ENCODE peak calls at places on chromosome 20, in nine cellular contexts. F, U, Y, T, J, O, R, Q and M are unnamed samples.

GRCh38 chr20:19909696-19910095 is 107.5 kb upstream of the NAA20 start:
- DNase-seq in F (no peak), U (no peak), Y (no peak), T (no peak), J (peak), O (no peak), R (no peak), Q (no peak), M (no peak)

GRCh38 chr20:3420211-3420707 is 12.8 kb upstream of the DNAAF9 start:
- DNase-seq in F (no peak), U (no peak), Y (peak), T (no peak), J (peak), O (no peak), R (no peak), Q (no peak), M (peak)

GRCh38 chr20:59673288-59673997 is 69.1 kb downstream of the PHACTR3 start:
- DNase-seq in F (no peak), U (no peak), Y (no peak), T (no peak), J (no peak), O (no peak), R (no peak), Q (no peak), M (no peak)

GRCh38 chr20:32697608-32698007 is 23.9 kb upstream of the C20orf203 start:
- DNase-seq in F (no peak), U (no peak), Y (no peak), T (no peak), J (no peak), O (no peak), R (no peak), Q (no peak), M (no peak)

GRCh38 chr20:15759546-15760216 is 813.6 kb downstream of the KIF16B start:
- DNase-seq in F (no peak), U (peak), Y (no peak), T (no peak), J (peak), O (no peak), R (no peak), Q (no peak), M (peak)

GRCh38 chr20:47985092-47985850 is 200.0 kb upstream of the SULF2 start:
- DNase-seq in F (peak), U (peak), Y (peak), T (peak), J (peak), O (peak), R (no peak), Q (no peak), M (peak)

GRCh38 chr20:38308047-38308438 is 4.1 kb downstream of the BPI start:
- DNase-seq in F (no peak), U (no peak), Y (no peak), T (peak), J (no peak), O (no peak), R (no peak), Q (no peak), M (no peak)

GRCh38 chr20:45892049-45892816 is 1.1 kb downstream of the CTSA start:
- DNase-seq in F (peak), U (peak), Y (peak), T (peak), J (peak), O (no peak), R (no peak), Q (no peak), M (peak)

GRCh38 chr20:40562031-40562430 is 127.0 kb downstream of the MAFB start:
- DNase-seq in F (no peak), U (peak), Y (peak), T (no peak), J (peak), O (peak), R (no peak), Q (no peak), M (peak)

GRCh38 chr20:50380697-50381040 is 129.5 kb upstream of the PTPN1 start:
- DNase-seq in F (no peak), U (peak), Y (no peak), T (peak), J (peak), O (no peak), R (no peak), Q (no peak), M (peak)

GRCh38 chr20:40689100-40689942 is at the start of gene MAFB:
- DNase-seq in F (peak), U (peak), Y (peak), T (peak), J (peak), O (peak), R (no peak), Q (peak), M (peak)

GRCh38 chr20:33311989-33312388 is 29.0 kb downstream of the BPIFB1 start:
- DNase-seq in F (no peak), U (no peak), Y (no peak), T (no peak), J (no peak), O (no peak), R (no peak), Q (no peak), M (no peak)

GRCh38 chr20:23340524-23340923 is 10.1 kb upstream of the NXT1 start:
- DNase-seq in F (peak), U (peak), Y (peak), T (peak), J (peak), O (peak), R (peak), Q (no peak), M (peak)

GRCh38 chr20:51512645-51513044 is 29.9 kb downstream of the NFATC2 start:
- DNase-seq in F (no peak), U (no peak), Y (peak), T (no peak), J (no peak), O (no peak), R (no peak), Q (no peak), M (no peak)

GRCh38 chr20:47970282-47970903 is 185.1 kb upstream of the SULF2 start:
- DNase-seq in F (no peak), U (peak), Y (no peak), T (no peak), J (peak), O (no peak), R (no peak), Q (no peak), M (peak)

GRCh38 chr20:44856847-44857448 is 28.6 kb upstream of the YWHAB start:
- DNase-seq in F (no peak), U (no peak), Y (peak), T (no peak), J (no peak), O (no peak), R (no peak), Q (no peak), M (peak)

GRCh38 chr20:50320910-50321796 is 130.5 kb downstream of the CEBPB start:
- DNase-seq in F (peak), U (peak), Y (peak), T (peak), J (peak), O (peak), R (peak), Q (peak), M (peak)

GRCh38 chr20:3046677-3047462 is 1.0 kb downstream of the MRPS26 start:
- DNase-seq in F (no peak), U (no peak), Y (peak), T (peak), J (no peak), O (peak), R (peak), Q (no peak), M (peak)

GRCh38 chr20:49610701-49611538 is 43.0 kb upstream of the PTGIS start:
- DNase-seq in F (peak), U (peak), Y (peak), T (peak), J (peak), O (no peak), R (peak), Q (peak), M (peak)

GRCh38 chr20:46213946-46214830 is 94.1 kb downstream of the CDH22 start:
- DNase-seq in F (no peak), U (peak), Y (no peak), T (no peak), J (no peak), O (no peak), R (no peak), Q (no peak), M (no peak)

GRCh38 chr20:48656661-48657211 is 171.1 kb downstream of the PREX1 start:
- DNase-seq in F (peak), U (no peak), Y (peak), T (peak), J (peak), O (no peak), R (peak), Q (no peak), M (peak)

GRCh38 chr20:46031701-46032254 is 2.8 kb downstream of the SLC12A5 start:
- DNase-seq in F (peak), U (no peak), Y (no peak), T (peak), J (peak), O (no peak), R (no peak), Q (no peak), M (peak)

GRCh38 chr20:50491926-50492634 is 18.1 kb upstream of the PTPN1 start:
- DNase-seq in F (no peak), U (no peak), Y (no peak), T (no peak), J (peak), O (peak), R (no peak), Q (no peak), M (no peak)

GRCh38 chr20:3966571-3966970 is 48.8 kb downstream of the RNF24 start:
- DNase-seq in F (no peak), U (no peak), Y (no peak), T (no peak), J (no peak), O (no peak), R (no peak), Q (no peak), M (no peak)

GRCh38 chr20:48489046-48489463 is 338.7 kb downstream of the PREX1 start:
- DNase-seq in F (no peak), U (no peak), Y (no peak), T (no peak), J (no peak), O (no peak), R (no peak), Q (no peak), M (no peak)

GRCh38 chr20:34527016-34527415 is 10.8 kb downstream of the DYNLRB1 start:
- DNase-seq in F (no peak), U (no peak), Y (no peak), T (no peak), J (no peak), O (no peak), R (no peak), Q (no peak), M (no peak)

GRCh38 chr20:33009214-33010132 is 2.0 kb downstream of the BPIFB2 start:
- DNase-seq in F (no peak), U (no peak), Y (no peak), T (no peak), J (no peak), O (no peak), R (no peak), Q (no peak), M (no peak)

GRCh38 chr20:11912013-11912663 is 5.6 kb upstream of the BTBD3 start:
- DNase-seq in F (peak), U (peak), Y (no peak), T (peak), J (peak), O (no peak), R (no peak), Q (no peak), M (peak)

GRCh38 chr20:3910868-3911267 is 21.7 kb downstream of the PANK2 start:
- DNase-seq in F (no peak), U (no peak), Y (no peak), T (no peak), J (no peak), O (no peak), R (no peak), Q (no peak), M (no peak)

GRCh38 chr20:10982692-10983091 is 308.9 kb upstream of the JAG1 start:
- DNase-seq in F (no peak), U (peak), Y (no peak), T (no peak), J (peak), O (peak), R (no peak), Q (peak), M (peak)

GRCh38 chr20:10131612-10132345 is 86.9 kb upstream of the SNAP25 start:
- DNase-seq in F (peak), U (peak), Y (no peak), T (peak), J (peak), O (peak), R (no peak), Q (peak), M (peak)

GRCh38 chr20:10074513-10074912 is 39.7 kb downstream of the ANKEF1 start:
- DNase-seq in F (no peak), U (peak), Y (peak), T (no peak), J (peak), O (peak), R (peak), Q (no peak), M (peak)

GRCh38 chr20:34452281-34452982 is 63.8 kb upstream of the DYNLRB1 start:
- DNase-seq in F (no peak), U (no peak), Y (no peak), T (no peak), J (peak), O (no peak), R (no peak), Q (no peak), M (no peak)

GRCh38 chr20:33640287-33640686 is 21.8 kb upstream of the C20orf144 start:
- DNase-seq in F (no peak), U (no peak), Y (no peak), T (no peak), J (no peak), O (no peak), R (no peak), Q (no peak), M (no peak)

GRCh38 chr20:56513807-56514150 is 10.8 kb upstream of the FAM209A start:
- DNase-seq in F (no peak), U (no peak), Y (no peak), T (no peak), J (no peak), O (no peak), R (no peak), Q (no peak), M (no peak)
- H3K27ac ChIP-seq in F (no peak), U (no peak), Y (no peak), T (no peak), J (no peak), O (no peak), R (no peak), Q (no peak), M (no peak)

GRCh38 chr20:54290636-54291035 is 82.7 kb downstream of the PFDN4 start:
- DNase-seq in F (no peak), U (no peak), Y (no peak), T (no peak), J (no peak), O (no peak), R (no peak), Q (no peak), M (no peak)

DNA sequence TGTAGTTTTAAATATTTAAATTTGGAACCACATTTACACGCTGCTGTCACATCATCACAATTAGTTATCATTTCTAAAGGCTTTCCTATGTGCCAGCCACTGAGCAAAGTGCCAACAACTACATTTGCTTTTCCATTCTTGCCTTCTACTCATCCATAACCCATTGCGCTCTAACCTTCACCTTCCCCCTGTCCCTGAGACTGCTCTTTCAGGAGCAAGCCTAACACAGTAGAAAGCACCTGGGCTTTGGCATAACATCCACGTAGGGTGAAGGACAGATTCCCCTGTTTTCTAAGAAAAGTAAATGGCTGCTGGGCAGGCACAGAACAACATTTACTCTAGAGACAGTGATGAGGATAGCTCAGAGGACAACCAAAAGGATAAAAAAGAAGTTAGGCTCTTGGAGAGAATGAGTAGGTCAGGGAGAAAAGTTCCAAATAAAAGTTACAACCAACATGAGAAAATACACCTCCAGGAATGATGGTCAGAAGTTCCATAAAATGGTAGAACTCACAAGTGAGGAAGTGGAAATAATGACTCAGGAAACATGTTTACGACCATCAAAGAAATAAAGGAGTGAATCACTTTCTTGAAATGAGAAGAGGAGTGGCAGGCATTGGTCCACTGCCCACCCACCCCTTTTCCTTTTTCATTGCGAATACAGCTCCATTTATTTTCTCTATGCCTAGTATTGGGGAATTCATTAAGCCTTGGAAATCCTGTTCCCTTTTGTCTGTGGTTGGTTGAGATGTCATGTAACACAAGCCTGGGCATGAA is 77.2 kb downstream of the PFDN4 start:
- DNase-seq in F (no peak), U (no peak), Y (no peak), T (no peak), J (peak), O (peak), R (peak), Q (no peak), M (peak)
- H2AFZ ChIP-seq in F (no peak), U (no peak), Y (no peak), T (no peak), J (no peak), O (no peak), R (peak), Q (no peak), M (no peak)

GRCh38 chr20:63830821-63831593 is at the start of gene ZBTB46:
- DNase-seq in F (peak), U (peak), Y (peak), T (peak), J (peak), O (no peak), R (no peak), Q (no peak), M (peak)

GRCh38 chr20:63829598-63829942 is 1.5 kb downstream of the ZBTB46 start:
- DNase-seq in F (no peak), U (no peak), Y (no peak), T (no peak), J (no peak), O (no peak), R (no peak), Q (no peak), M (no peak)

GRCh38 chr20:63828951-63829350 is 2.1 kb downstream of the ZBTB46 start:
- DNase-seq in F (no peak), U (no peak), Y (no peak), T (no peak), J (no peak), O (no peak), R (no peak), Q (no peak), M (no peak)

GRCh38 chr20:63828545-63828944 is 2.5 kb downstream of the ZBTB46 start:
- DNase-seq in F (no peak), U (no peak), Y (no peak), T (no peak), J (no peak), O (no peak), R (no peak), Q (no peak), M (no peak)

DNA sequence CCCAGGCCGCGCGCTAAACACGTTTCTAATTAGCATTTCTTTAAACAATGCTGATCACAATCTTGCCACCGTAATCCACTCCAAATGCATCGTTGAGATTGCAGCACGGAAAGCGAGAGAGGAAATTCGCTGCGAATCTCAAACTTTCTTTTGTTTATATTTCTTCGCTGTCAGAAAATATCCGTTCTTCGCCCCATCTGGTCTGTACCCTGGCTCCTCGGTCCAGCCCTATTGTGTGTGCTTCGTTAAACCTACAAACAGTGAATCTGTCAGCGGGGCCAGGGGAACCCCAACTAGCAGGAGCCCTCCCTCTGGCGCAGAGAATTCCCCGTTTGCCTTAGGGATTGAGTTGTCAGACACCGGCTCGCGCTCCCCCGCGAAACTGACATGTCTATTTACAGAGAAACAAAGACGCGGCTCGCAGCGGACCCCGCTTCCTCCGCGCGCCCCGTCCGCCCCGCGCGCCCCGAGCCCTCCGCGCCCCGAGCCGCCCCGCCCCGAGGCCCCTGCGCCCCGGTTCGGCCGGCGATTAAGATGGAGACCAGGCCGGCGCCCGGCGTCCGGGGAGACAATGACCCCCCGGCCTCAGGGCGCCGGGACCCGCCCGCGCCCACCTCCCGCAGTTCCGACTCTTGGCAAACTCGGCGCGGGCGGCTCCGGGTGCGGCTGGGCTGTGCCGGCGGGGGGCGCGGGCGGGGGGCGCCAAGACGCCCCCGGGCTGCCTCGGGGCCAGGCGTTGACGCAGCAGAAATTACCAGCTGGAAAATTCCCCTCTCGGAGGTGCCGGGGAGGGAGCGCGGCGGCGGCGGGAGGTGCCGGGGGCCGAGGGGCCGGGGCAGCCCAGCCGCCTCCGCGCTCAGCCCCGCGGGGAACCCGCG is 882 bp downstream of the ZBTB46 start:
- DNase-seq in F (peak), U (peak), Y (no peak), T (peak), J (peak), O (no peak), R (no peak), Q (no peak), M (no peak)
- TF ChIP-seq EZH2 in F (peak), U (peak), Y (peak), T (peak), J (peak), O (peak), R (no peak), Q (peak), M (no peak)

GRCh38 chr20:368915-369314 is 11.6 kb upstream of the TRIB3 start:
- DNase-seq in F (no peak), U (no peak), Y (no peak), T (no peak), J (no peak), O (no peak), R (no peak), Q (no peak), M (no peak)

GRCh38 chr20:367486-367887 is 13.1 kb upstream of the TRIB3 start:
- DNase-seq in F (no peak), U (no peak), Y (no peak), T (no peak), J (no peak), O (no peak), R (no peak), Q (no peak), M (no peak)

GRCh38 chr20:364905-365794 is 15.4 kb upstream of the TRIB3 start:
- DNase-seq in F (no peak), U (no peak), Y (peak), T (peak), J (peak), O (no peak), R (peak), Q (no peak), M (peak)

GRCh38 chr20:366042-366718 is 14.4 kb upstream of the TRIB3 start:
- DNase-seq in F (no peak), U (no peak), Y (no peak), T (no peak), J (no peak), O (no peak), R (no peak), Q (no peak), M (peak)

DNA sequence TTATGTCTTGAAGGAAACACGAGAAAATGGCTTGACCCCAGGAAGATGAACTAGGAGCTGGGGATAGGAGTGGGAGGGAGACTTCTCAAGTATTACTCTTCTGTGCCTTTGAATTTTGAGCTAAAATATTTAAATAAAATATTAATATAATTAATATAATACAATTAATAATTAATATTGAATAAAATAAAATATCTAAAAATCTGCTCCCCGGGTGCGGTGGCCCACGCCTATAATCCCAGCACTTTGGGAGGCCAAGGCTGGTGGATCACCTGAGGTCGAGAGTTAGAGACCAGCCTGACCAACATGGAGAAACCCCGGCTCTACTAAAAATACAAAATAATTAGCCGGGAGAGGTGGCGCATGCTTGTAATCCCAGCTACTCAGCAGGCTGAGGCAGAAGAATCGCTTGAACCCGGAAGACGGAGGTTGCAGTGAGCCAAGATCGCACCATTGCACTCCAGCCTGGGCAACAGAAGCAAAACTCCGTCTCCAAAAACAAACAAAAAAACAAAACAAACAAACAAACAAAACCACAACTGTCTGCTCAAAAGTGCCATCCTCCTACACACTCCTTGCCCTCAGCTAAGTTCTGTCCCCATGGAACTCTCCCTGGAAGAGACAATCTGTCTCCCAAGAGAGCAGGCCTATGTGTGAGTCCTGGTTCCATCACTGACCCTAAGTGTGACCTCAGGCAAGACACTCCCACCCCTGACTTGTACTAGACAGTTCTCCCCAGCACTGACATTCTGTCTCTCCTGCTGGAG is 13.7 kb upstream of the TRIB3 start:
- DNase-seq in F (no peak), U (no peak), Y (peak), T (no peak), J (no peak), O (no peak), R (no peak), Q (no peak), M (no peak)
- H3K27ac ChIP-seq in F (no peak), U (peak), Y (peak), T (no peak), J (no peak), O (no peak), R (peak), Q (no peak), M (peak)